ENCODE peak calls at places on chromosomes 6 and 20, in five cellular contexts. T, U, N, L and O are unnamed samples.

GRCh38 chr20:58340853-58341252 is 31.3 kb downstream of the RAB22A start:
- DNase-seq in T (peak), U (no peak), L (no peak), N (no peak), O (no peak)

GRCh38 chr6:109442393-109442924 is 1.9 kb downstream of the SMPD2 start:
- DNase-seq in U (no peak), N (no peak), L (no peak), T (no peak), O (no peak)

GRCh38 chr6:150068173-150068785 is 642 bp downstream of the ULBP3 start:
- DNase-seq in N (no peak), U (no peak), L (no peak), T (no peak), O (no peak)

GRCh38 chr6:132100388-132100990 is 149.3 kb upstream of the CCN2 start:
- DNase-seq in T (no peak), U (no peak), N (no peak), L (no peak), O (peak)

GRCh38 chr20:50635676-50636600 is 55.4 kb downstream of the RIPOR3 start:
- DNase-seq in N (no peak), T (peak), U (peak), L (peak), O (peak)

GRCh38 chr20:2387180-2387577 is 6.5 kb downstream of the TGM6 start:
- DNase-seq in U (peak), T (peak), L (no peak), N (no peak), O (peak)

GRCh38 chr20:5859611-5860010 is 90.7 kb downstream of the TRMT6 start:
- DNase-seq in N (no peak), U (no peak), T (no peak), L (no peak), O (no peak)

GRCh38 chr6:16438677-16439615 is 200.6 kb downstream of the GMPR start:
- DNase-seq in L (no peak), N (peak), U (no peak), T (peak), O (peak)

GRCh38 chr20:24870876-24871275 is 78.2 kb upstream of the CST7 start:
- DNase-seq in U (no peak), T (no peak), L (no peak), N (no peak), O (no peak)

GRCh38 chr6:128067446-128068109 is 166.7 kb upstream of the THEMIS start:
- DNase-seq in N (no peak), L (no peak), U (no peak), T (no peak), O (no peak)

GRCh38 chr6:109388265-109388664 is 6.0 kb upstream of the CD164 start:
- DNase-seq in U (no peak), N (no peak), T (no peak), L (no peak), O (no peak)

GRCh38 chr6:161496941-161497340 is 223.1 kb upstream of the AGPAT4 start:
- DNase-seq in U (no peak), T (no peak), L (no peak), N (no peak), O (no peak)

GRCh38 chr6:36210157-36210556 is 13.6 kb downstream of the BRPF3 start:
- DNase-seq in L (no peak), N (no peak), T (no peak), U (no peak), O (no peak)

GRCh38 chr6:1118287-1118647 is 193.6 kb upstream of the FOXQ1 start:
- DNase-seq in U (no peak), L (no peak), N (no peak), T (no peak), O (no peak)

GRCh38 chr6:95133578-95133977 is 443.8 kb upstream of the MANEA start:
- DNase-seq in L (no peak), U (peak), N (no peak), T (no peak), O (no peak)

GRCh38 chr6:157981395-157982296 is at the start of gene SYNJ2:
- DNase-seq in N (peak), T (peak), U (no peak), L (peak), O (peak)

GRCh38 chr6:88368071-88368787 is 202.1 kb upstream of the CNR1 start:
- DNase-seq in N (no peak), U (no peak), L (no peak), T (peak), O (no peak)

GRCh38 chr6:25341923-25342619 is 62.9 kb downstream of the CARMIL1 start:
- DNase-seq in N (no peak), U (no peak), T (no peak), L (no peak), O (no peak)

GRCh38 chr20:64225828-64226598 is 29.5 kb upstream of the PCMTD2 start:
- DNase-seq in U (no peak), T (no peak), N (no peak), L (no peak), O (no peak)

GRCh38 chr20:25725639-25726038 is 29.0 kb upstream of the ZNF337 start:
- DNase-seq in L (no peak), T (no peak), N (no peak), U (no peak), O (no peak)

GRCh38 chr20:6635034-6635736 is 132.3 kb upstream of the BMP2 start:
- DNase-seq in U (no peak), L (no peak), T (no peak), N (no peak), O (no peak)

GRCh38 chr6:142696689-142697088 is 248.3 kb downstream of the HIVEP2 start:
- DNase-seq in N (no peak), U (no peak), T (no peak), L (peak), O (peak)

GRCh38 chr6:150996968-150997367 is 131.5 kb downstream of the MTHFD1L start:
- DNase-seq in U (no peak), N (no peak), L (no peak), T (no peak), O (no peak)

GRCh38 chr6:88866856-88867255 is 96.6 kb downstream of the RNGTT start:
- DNase-seq in N (no peak), T (no peak), L (no peak), U (no peak), O (no peak)

GRCh38 chr20:19973920-19974620 is 43.1 kb upstream of the NAA20 start:
- DNase-seq in L (no peak), T (no peak), U (no peak), N (no peak), O (peak)

GRCh38 chr6:3228791-3229565 is 1.5 kb upstream of the TUBB2B start:
- DNase-seq in L (no peak), T (no peak), N (no peak), U (no peak), O (no peak)

GRCh38 chr20:568865-569415 is 25.4 kb upstream of the CSNK2A1 start:
- DNase-seq in N (no peak), L (no peak), U (no peak), T (no peak), O (no peak)

GRCh38 chr6:44674226-44675155 is 287.0 kb downstream of the CDC5L start:
- DNase-seq in N (no peak), T (no peak), L (no peak), U (peak), O (no peak)